ENCODE peak calls at places on chromosomes 3 and 15, in eight cellular contexts. One of them, this sample, is unnamed.

GRCh38 chr3:160673188-160673587 is 3.8 kb upstream of the ARL14 start:
- DNase-seq in AG04450: no peak
- DNase-seq in OCI-LY7: no peak
- DNase-seq in fibroblast of lung: no peak
- DNase-seq in heart left ventricle: no peak
- DNase-seq in HepG2: no peak
- DNase-seq in effector memory CD4-positive, alpha-beta T cell: no peak
- DNase-seq in IMR-90: no peak
- DNase-seq in this sample: no peak

GRCh38 chr15:77251662-77252061 is 168.2 kb downstream of the PEAK1 start:
- DNase-seq in AG04450: no peak
- DNase-seq in OCI-LY7: no peak
- DNase-seq in fibroblast of lung: peak; percentile 36
- DNase-seq in heart left ventricle: no peak
- DNase-seq in HepG2: no peak
- DNase-seq in effector memory CD4-positive, alpha-beta T cell: no peak
- DNase-seq in IMR-90: peak; percentile 49
- DNase-seq in this sample: peak; percentile 6

GRCh38 chr15:94631608-94632007 is 400.2 kb downstream of the MCTP2 start:
- DNase-seq in AG04450: no peak
- DNase-seq in OCI-LY7: peak; percentile 63
- DNase-seq in fibroblast of lung: no peak
- DNase-seq in heart left ventricle: no peak
- DNase-seq in HepG2: no peak
- DNase-seq in effector memory CD4-positive, alpha-beta T cell: no peak
- DNase-seq in IMR-90: no peak
- DNase-seq in this sample: no peak

GRCh38 chr3:175258763-175259162 is 399.6 kb downstream of the NAALADL2 start:
- DNase-seq in AG04450: no peak
- DNase-seq in OCI-LY7: no peak
- DNase-seq in fibroblast of lung: peak; percentile 50
- DNase-seq in heart left ventricle: no peak
- DNase-seq in HepG2: no peak
- DNase-seq in effector memory CD4-positive, alpha-beta T cell: no peak
- DNase-seq in IMR-90: peak; percentile 28
- DNase-seq in this sample: peak; percentile 5

GRCh38 chr3:170301404-170301803 is 56.1 kb upstream of the SKIL start:
- DNase-seq in AG04450: no peak
- DNase-seq in OCI-LY7: peak; percentile 7
- DNase-seq in fibroblast of lung: peak; percentile 26
- DNase-seq in heart left ventricle: no peak
- DNase-seq in HepG2: no peak
- DNase-seq in effector memory CD4-positive, alpha-beta T cell: no peak
- DNase-seq in IMR-90: peak; percentile 32
- DNase-seq in this sample: no peak

GRCh38 chr15:51536965-51537574 is 85.5 kb downstream of the DMXL2 start:
- DNase-seq in AG04450: no peak
- DNase-seq in OCI-LY7: peak; percentile 8
- DNase-seq in fibroblast of lung: peak; percentile 63
- DNase-seq in heart left ventricle: no peak
- DNase-seq in HepG2: peak; percentile 3
- DNase-seq in effector memory CD4-positive, alpha-beta T cell: no peak
- DNase-seq in IMR-90: peak; percentile 42
- DNase-seq in this sample: no peak

GRCh38 chr15:81492303-81492702 is 118.3 kb upstream of the TMC3 start:
- DNase-seq in AG04450: no peak
- DNase-seq in OCI-LY7: no peak
- DNase-seq in fibroblast of lung: peak; percentile 65
- DNase-seq in heart left ventricle: no peak
- DNase-seq in HepG2: no peak
- DNase-seq in effector memory CD4-positive, alpha-beta T cell: no peak
- DNase-seq in IMR-90: peak; percentile 66
- DNase-seq in this sample: peak; percentile 36

GRCh38 chr3:194117114-194117845 is 18.7 kb upstream of the HES1 start:
- DNase-seq in AG04450: no peak
- DNase-seq in OCI-LY7: no peak
- DNase-seq in fibroblast of lung: no peak
- DNase-seq in heart left ventricle: no peak
- DNase-seq in HepG2: no peak
- DNase-seq in effector memory CD4-positive, alpha-beta T cell: no peak
- DNase-seq in IMR-90: no peak
- DNase-seq in this sample: no peak

GRCh38 chr15:31278544-31279220 is 48.0 kb upstream of the KLF13 start:
- DNase-seq in AG04450: no peak
- DNase-seq in OCI-LY7: no peak
- DNase-seq in fibroblast of lung: no peak
- DNase-seq in heart left ventricle: no peak
- DNase-seq in HepG2: no peak
- DNase-seq in effector memory CD4-positive, alpha-beta T cell: no peak
- DNase-seq in IMR-90: no peak
- DNase-seq in this sample: no peak

GRCh38 chr3:52483081-52483480 is 12.1 kb upstream of the STAB1 start:
- DNase-seq in AG04450: no peak
- DNase-seq in OCI-LY7: no peak
- DNase-seq in fibroblast of lung: no peak
- DNase-seq in heart left ventricle: peak; percentile 52
- DNase-seq in HepG2: no peak
- DNase-seq in effector memory CD4-positive, alpha-beta T cell: no peak
- DNase-seq in IMR-90: no peak
- DNase-seq in this sample: no peak

GRCh38 chr3:197428117-197428761 is 127.5 kb downstream of the BDH1 start:
- DNase-seq in AG04450: no peak
- DNase-seq in OCI-LY7: no peak
- DNase-seq in fibroblast of lung: peak; percentile 17
- DNase-seq in heart left ventricle: peak; percentile 65
- DNase-seq in HepG2: peak; percentile 28
- DNase-seq in effector memory CD4-positive, alpha-beta T cell: no peak
- DNase-seq in IMR-90: peak; percentile 36
- DNase-seq in this sample: peak; percentile 83

GRCh38 chr3:158339638-158340037 is 229.7 kb downstream of the RSRC1 start:
- DNase-seq in AG04450: no peak
- DNase-seq in OCI-LY7: no peak
- DNase-seq in fibroblast of lung: no peak
- DNase-seq in heart left ventricle: no peak
- DNase-seq in HepG2: no peak
- DNase-seq in effector memory CD4-positive, alpha-beta T cell: no peak
- DNase-seq in IMR-90: no peak
- DNase-seq in this sample: no peak

GRCh38 chr3:40771112-40771511 is 246.4 kb downstream of the ZNF621 start:
- DNase-seq in AG04450: no peak
- DNase-seq in OCI-LY7: no peak
- DNase-seq in fibroblast of lung: no peak
- DNase-seq in heart left ventricle: no peak
- DNase-seq in HepG2: no peak
- DNase-seq in effector memory CD4-positive, alpha-beta T cell: no peak
- DNase-seq in IMR-90: no peak
- DNase-seq in this sample: no peak

GRCh38 chr3:31533169-31533870 is 595 bp downstream of the STT3B start:
- DNase-seq in AG04450: no peak
- DNase-seq in OCI-LY7: peak; percentile 67
- DNase-seq in fibroblast of lung: peak; percentile 19
- DNase-seq in heart left ventricle: peak; percentile 77
- DNase-seq in HepG2: peak; percentile 12
- DNase-seq in effector memory CD4-positive, alpha-beta T cell: peak; percentile 50
- DNase-seq in IMR-90: peak; percentile 1
- DNase-seq in this sample: peak; percentile 30

GRCh38 chr3:17021614-17022013 is 136.9 kb downstream of the PLCL2 start:
- DNase-seq in AG04450: no peak
- DNase-seq in OCI-LY7: no peak
- DNase-seq in fibroblast of lung: no peak
- DNase-seq in heart left ventricle: no peak
- DNase-seq in HepG2: no peak
- DNase-seq in effector memory CD4-positive, alpha-beta T cell: no peak
- DNase-seq in IMR-90: no peak
- DNase-seq in this sample: no peak

GRCh38 chr15:101637549-101638318 is 14.4 kb downstream of the TM2D3 start:
- DNase-seq in AG04450: no peak
- DNase-seq in OCI-LY7: no peak
- DNase-seq in fibroblast of lung: no peak
- DNase-seq in heart left ventricle: no peak
- DNase-seq in HepG2: no peak
- DNase-seq in effector memory CD4-positive, alpha-beta T cell: no peak
- DNase-seq in IMR-90: peak; percentile 46
- DNase-seq in this sample: no peak

GRCh38 chr3:16290007-16290826 is 25.2 kb downstream of the OXNAD1 start:
- DNase-seq in AG04450: peak; percentile 21
- DNase-seq in OCI-LY7: peak; percentile 62
- DNase-seq in fibroblast of lung: peak; percentile 74
- DNase-seq in heart left ventricle: no peak
- DNase-seq in HepG2: peak; percentile 37
- DNase-seq in effector memory CD4-positive, alpha-beta T cell: peak; percentile 40
- DNase-seq in IMR-90: peak; percentile 67
- DNase-seq in this sample: peak; percentile 60

GRCh38 chr3:99114565-99115291 is 213.2 kb upstream of the DCBLD2 start:
- DNase-seq in AG04450: peak; percentile 16
- DNase-seq in OCI-LY7: peak; percentile 3
- DNase-seq in fibroblast of lung: peak; percentile 68
- DNase-seq in heart left ventricle: no peak
- DNase-seq in HepG2: peak; percentile 20
- DNase-seq in effector memory CD4-positive, alpha-beta T cell: no peak
- DNase-seq in IMR-90: peak; percentile 69
- DNase-seq in this sample: peak; percentile 64

GRCh38 chr3:37985637-37986320 is 4.8 kb upstream of the VILL start:
- DNase-seq in AG04450: no peak
- DNase-seq in OCI-LY7: no peak
- DNase-seq in fibroblast of lung: peak; percentile 36
- DNase-seq in heart left ventricle: no peak
- DNase-seq in HepG2: no peak
- DNase-seq in effector memory CD4-positive, alpha-beta T cell: no peak
- DNase-seq in IMR-90: peak; percentile 35
- DNase-seq in this sample: no peak

GRCh38 chr15:38163651-38164050 is 89.0 kb upstream of the SPRED1 start:
- DNase-seq in AG04450: no peak
- DNase-seq in OCI-LY7: no peak
- DNase-seq in fibroblast of lung: no peak
- DNase-seq in heart left ventricle: no peak
- DNase-seq in HepG2: peak; percentile 33
- DNase-seq in effector memory CD4-positive, alpha-beta T cell: no peak
- DNase-seq in IMR-90: no peak
- DNase-seq in this sample: no peak

GRCh38 chr3:44772099-44772442 is 10.5 kb downstream of the KIF15 start:
- DNase-seq in AG04450: no peak
- DNase-seq in OCI-LY7: peak; percentile 30
- DNase-seq in fibroblast of lung: no peak
- DNase-seq in heart left ventricle: no peak
- DNase-seq in HepG2: no peak
- DNase-seq in effector memory CD4-positive, alpha-beta T cell: no peak
- DNase-seq in IMR-90: no peak
- DNase-seq in this sample: no peak

DNA sequence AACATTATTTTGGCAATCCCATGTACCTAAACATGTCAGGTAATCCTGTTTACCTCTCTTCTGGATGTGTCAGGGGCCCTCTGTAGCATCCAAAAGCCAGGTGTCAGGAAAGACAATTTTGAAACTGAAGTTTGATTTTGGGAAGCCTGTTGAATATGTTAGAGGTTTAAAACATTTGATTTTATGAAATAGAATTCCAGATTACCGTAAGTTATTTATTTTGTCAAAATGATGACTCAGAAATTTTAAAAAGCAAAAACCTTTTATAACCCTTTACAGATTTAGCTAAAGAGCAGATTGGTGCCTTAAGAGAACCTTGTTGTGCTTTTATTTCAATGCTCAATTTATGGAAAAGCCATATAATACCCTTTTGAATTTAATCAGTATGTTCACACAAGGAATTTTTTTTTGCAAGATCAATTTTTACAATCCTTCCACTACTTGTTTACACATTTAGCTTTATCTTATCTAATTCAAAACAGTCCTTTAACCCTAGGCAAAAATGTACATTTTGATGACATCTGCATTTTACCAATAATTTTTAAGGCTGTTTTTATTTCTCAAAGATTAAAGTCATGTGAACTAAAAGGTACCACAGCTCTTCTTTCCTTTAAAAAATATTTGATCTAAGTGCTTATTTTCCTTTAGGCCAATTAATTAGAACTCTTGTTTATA is 10.0 kb downstream of the KIF15 start:
- DNase-seq in AG04450: no peak
- DNase-seq in OCI-LY7: no peak
- DNase-seq in fibroblast of lung: no peak
- DNase-seq in heart left ventricle: no peak
- DNase-seq in HepG2: no peak
- DNase-seq in effector memory CD4-positive, alpha-beta T cell: no peak
- DNase-seq in IMR-90: no peak
- DNase-seq in this sample: no peak
- H3K9me3 ChIP-seq in AG04450: peaks cover 10% of the 10 kb centered on the region
- H3K9me3 ChIP-seq in OCI-LY7: peaks cover 30% of the 10 kb centered on the region
- H3K9me3 ChIP-seq in fibroblast of lung: no peaks in the 10 kb centered on the region
- H3K9me3 ChIP-seq in heart left ventricle: peaks cover 13% of the 10 kb centered on the region
- H3K9me3 ChIP-seq in HepG2: peaks cover 20% of the 10 kb centered on the region
- H3K9me3 ChIP-seq in effector memory CD4-positive, alpha-beta T cell: no peaks in the 10 kb centered on the region
- H3K9me3 ChIP-seq in IMR-90: peaks cover 17% of the 10 kb centered on the region
- H3K9me3 ChIP-seq in this sample: peaks cover 28% of the 10 kb centered on the region

GRCh38 chr15:22263738-22264137 is 183.4 kb downstream of the OR4M2 start:
- DNase-seq in AG04450: no peak
- DNase-seq in OCI-LY7: no peak
- DNase-seq in fibroblast of lung: no peak
- DNase-seq in heart left ventricle: no peak
- DNase-seq in HepG2: no peak
- DNase-seq in effector memory CD4-positive, alpha-beta T cell: no peak
- DNase-seq in IMR-90: no peak
- DNase-seq in this sample: no peak
- H3K9me3 ChIP-seq in AG04450: peaks cover 53% of the 10 kb centered on the region
- H3K9me3 ChIP-seq in OCI-LY7: no peaks in the 10 kb centered on the region
- H3K9me3 ChIP-seq in fibroblast of lung: peaks cover 5% of the 10 kb centered on the region
- H3K9me3 ChIP-seq in heart left ventricle: no peaks in the 10 kb centered on the region
- H3K9me3 ChIP-seq in HepG2: no peaks in the 10 kb centered on the region
- H3K9me3 ChIP-seq in effector memory CD4-positive, alpha-beta T cell: no peaks in the 10 kb centered on the region
- H3K9me3 ChIP-seq in IMR-90: peaks cover 23% of the 10 kb centered on the region
- H3K9me3 ChIP-seq in this sample: no peaks in the 10 kb centered on the region

GRCh38 chr3:43013256-43013655 is 34.1 kb downstream of the GASK1A start:
- DNase-seq in AG04450: no peak
- DNase-seq in OCI-LY7: no peak
- DNase-seq in fibroblast of lung: no peak
- DNase-seq in heart left ventricle: no peak
- DNase-seq in HepG2: no peak
- DNase-seq in effector memory CD4-positive, alpha-beta T cell: no peak
- DNase-seq in IMR-90: no peak
- DNase-seq in this sample: no peak
- H3K9me3 ChIP-seq in AG04450: peaks cover 21% of the 10 kb centered on the region
- H3K9me3 ChIP-seq in OCI-LY7: peaks cover 26% of the 10 kb centered on the region
- H3K9me3 ChIP-seq in fibroblast of lung: no peaks in the 10 kb centered on the region
- H3K9me3 ChIP-seq in heart left ventricle: no peaks in the 10 kb centered on the region
- H3K9me3 ChIP-seq in HepG2: peaks cover 57% of the 10 kb centered on the region
- H3K9me3 ChIP-seq in effector memory CD4-positive, alpha-beta T cell: peaks cover 44% of the 10 kb centered on the region
- H3K9me3 ChIP-seq in IMR-90: peaks cover 5% of the 10 kb centered on the region
- H3K9me3 ChIP-seq in this sample: no peaks in the 10 kb centered on the region

DNA sequence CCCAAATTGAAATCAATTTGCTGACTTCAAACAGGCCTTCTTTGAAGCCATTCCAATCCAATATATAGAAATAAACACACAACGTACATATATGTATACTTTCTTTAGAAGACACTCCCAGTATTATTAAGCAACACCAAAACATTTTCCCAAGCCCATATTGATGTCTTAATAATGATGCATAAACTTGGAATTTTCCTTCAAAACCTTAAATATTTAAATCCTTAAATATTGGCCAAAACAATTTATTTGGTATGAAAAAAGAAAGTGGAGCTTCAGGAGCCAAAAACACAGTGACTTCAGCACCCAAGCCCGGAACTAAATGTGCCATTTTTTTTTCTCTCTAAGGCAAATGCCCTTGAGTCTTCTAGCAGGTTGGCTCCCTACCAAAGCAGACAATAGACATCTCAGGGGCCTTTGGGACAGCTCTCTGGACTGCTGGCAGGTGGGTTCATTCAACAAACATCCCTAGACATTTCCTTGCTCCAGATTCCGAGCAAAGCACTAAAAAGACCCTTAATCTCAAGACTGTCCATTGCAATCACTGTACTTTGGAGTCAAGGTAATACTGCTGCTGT is 384.7 kb downstream of the NTRK3 start:
- DNase-seq in AG04450: no peak
- DNase-seq in OCI-LY7: no peak
- DNase-seq in fibroblast of lung: peak; percentile 8
- DNase-seq in heart left ventricle: no peak
- DNase-seq in HepG2: no peak
- DNase-seq in effector memory CD4-positive, alpha-beta T cell: no peak
- DNase-seq in IMR-90: peak; percentile 43
- DNase-seq in this sample: no peak
- H3K9me3 ChIP-seq in AG04450: no peaks in the 10 kb centered on the region
- H3K9me3 ChIP-seq in OCI-LY7: no peaks in the 10 kb centered on the region
- H3K9me3 ChIP-seq in fibroblast of lung: no peaks in the 10 kb centered on the region
- H3K9me3 ChIP-seq in heart left ventricle: no peaks in the 10 kb centered on the region
- H3K9me3 ChIP-seq in HepG2: peaks cover 92% of the 10 kb centered on the region
- H3K9me3 ChIP-seq in effector memory CD4-positive, alpha-beta T cell: no peaks in the 10 kb centered on the region
- H3K9me3 ChIP-seq in IMR-90: no peaks in the 10 kb centered on the region
- H3K9me3 ChIP-seq in this sample: no peaks in the 10 kb centered on the region